ENCODE peak calls at places on chromosome 1, in seven cellular contexts. One of them, this sample, is unnamed.

GRCh38 chr1:41361495-41362356 is 492 bp downstream of the FOXO6 start:
- DNase-seq in SK-N-SH: peak
- DNase-seq in HepG2: no peak
- DNase-seq in GM12878: no peak
- DNase-seq in HCT116: no peak
- DNase-seq in K562: peak
- DNase-seq in H1: peak
- DNase-seq in this sample: peak

GRCh38 chr1:33460947-33461629 is 11.4 kb upstream of the ZSCAN20 start:
- DNase-seq in HepG2: no peak
- DNase-seq in SK-N-SH: no peak
- DNase-seq in HCT116: no peak
- DNase-seq in K562: no peak
- DNase-seq in H1: peak
- DNase-seq in GM12878: peak
- DNase-seq in this sample: no peak

GRCh38 chr1:53183277-53183990 is 13.2 kb upstream of the CPT2 start:
- DNase-seq in HCT116: no peak
- DNase-seq in HepG2: peak
- DNase-seq in GM12878: no peak
- DNase-seq in SK-N-SH: no peak
- DNase-seq in K562: peak
- DNase-seq in H1: no peak
- DNase-seq in this sample: no peak

GRCh38 chr1:59011663-59012062 is 227.8 kb upstream of the JUN start:
- DNase-seq in HepG2: no peak
- DNase-seq in K562: no peak
- DNase-seq in H1: no peak
- DNase-seq in HCT116: no peak
- DNase-seq in GM12878: no peak
- DNase-seq in SK-N-SH: no peak
- DNase-seq in this sample: no peak

GRCh38 chr1:206734499-206735142 is 36.0 kb upstream of the IL19 start:
- DNase-seq in GM12878: no peak
- DNase-seq in HCT116: peak
- DNase-seq in K562: peak
- DNase-seq in HepG2: no peak
- DNase-seq in SK-N-SH: peak
- DNase-seq in H1: peak
- DNase-seq in this sample: peak

GRCh38 chr1:248842781-248843331 is 4.8 kb downstream of the ZNF672 start:
- DNase-seq in HCT116: no peak
- DNase-seq in H1: no peak
- DNase-seq in K562: no peak
- DNase-seq in GM12878: peak
- DNase-seq in SK-N-SH: no peak
- DNase-seq in HepG2: no peak
- DNase-seq in this sample: no peak

GRCh38 chr1:33925586-33925985 is 61.7 kb downstream of the HMGB4 start:
- DNase-seq in K562: no peak
- DNase-seq in HCT116: peak
- DNase-seq in H1: no peak
- DNase-seq in GM12878: no peak
- DNase-seq in SK-N-SH: no peak
- DNase-seq in HepG2: no peak
- DNase-seq in this sample: no peak

GRCh38 chr1:112704908-112705627 is 1.9 kb downstream of the RHOC start:
- DNase-seq in HepG2: peak
- DNase-seq in GM12878: peak
- DNase-seq in H1: peak
- DNase-seq in SK-N-SH: peak
- DNase-seq in K562: peak
- DNase-seq in HCT116: peak
- DNase-seq in this sample: peak

GRCh38 chr1:21666572-21667320 is 2.4 kb downstream of the RAP1GAP start:
- DNase-seq in HCT116: no peak
- DNase-seq in H1: no peak
- DNase-seq in HepG2: peak
- DNase-seq in GM12878: no peak
- DNase-seq in K562: no peak
- DNase-seq in SK-N-SH: no peak
- DNase-seq in this sample: no peak

GRCh38 chr1:7893529-7894180 is 40.8 kb upstream of the UTS2 start:
- DNase-seq in HepG2: no peak
- DNase-seq in HCT116: no peak
- DNase-seq in K562: no peak
- DNase-seq in SK-N-SH: no peak
- DNase-seq in GM12878: no peak
- DNase-seq in H1: no peak
- DNase-seq in this sample: no peak

GRCh38 chr1:33089457-33089856 is 8.5 kb downstream of the AZIN2 start:
- DNase-seq in H1: no peak
- DNase-seq in K562: no peak
- DNase-seq in HCT116: no peak
- DNase-seq in SK-N-SH: no peak
- DNase-seq in GM12878: no peak
- DNase-seq in HepG2: no peak
- DNase-seq in this sample: no peak

GRCh38 chr1:26408604-26409003 is 2.0 kb upstream of the LIN28A start:
- DNase-seq in H1: peak
- DNase-seq in HepG2: peak
- DNase-seq in HCT116: no peak
- DNase-seq in K562: peak
- DNase-seq in GM12878: no peak
- DNase-seq in SK-N-SH: no peak
- DNase-seq in this sample: peak

GRCh38 chr1:183905497-183905896 is 100.6 kb downstream of the RGL1 start:
- DNase-seq in SK-N-SH: no peak
- DNase-seq in GM12878: no peak
- DNase-seq in HepG2: no peak
- DNase-seq in H1: no peak
- DNase-seq in K562: no peak
- DNase-seq in HCT116: no peak
- DNase-seq in this sample: no peak

GRCh38 chr1:17012775-17013501 is 1.2 kb upstream of the ATP13A2 start:
- DNase-seq in GM12878: no peak
- DNase-seq in SK-N-SH: no peak
- DNase-seq in H1: no peak
- DNase-seq in HCT116: no peak
- DNase-seq in K562: no peak
- DNase-seq in HepG2: no peak
- DNase-seq in this sample: no peak

GRCh38 chr1:148388260-148389026 is 94.7 kb downstream of the PPIAL4G start:
- DNase-seq in SK-N-SH: peak
- DNase-seq in HepG2: peak
- DNase-seq in GM12878: peak
- DNase-seq in K562: peak
- DNase-seq in HCT116: peak
- DNase-seq in H1: peak
- DNase-seq in this sample: peak

GRCh38 chr1:63921357-63921756 is 147.5 kb downstream of the ROR1 start:
- DNase-seq in HCT116: no peak
- DNase-seq in HepG2: no peak
- DNase-seq in GM12878: no peak
- DNase-seq in SK-N-SH: no peak
- DNase-seq in K562: no peak
- DNase-seq in H1: no peak
- DNase-seq in this sample: no peak

GRCh38 chr1:166133276-166133841 is 33.4 kb downstream of the FAM78B start:
- DNase-seq in H1: no peak
- DNase-seq in SK-N-SH: no peak
- DNase-seq in HCT116: peak
- DNase-seq in K562: peak
- DNase-seq in GM12878: no peak
- DNase-seq in HepG2: no peak
- DNase-seq in this sample: no peak

GRCh38 chr1:160410412-160411005 is 10.1 kb downstream of the VANGL2 start:
- DNase-seq in K562: no peak
- DNase-seq in GM12878: no peak
- DNase-seq in HepG2: no peak
- DNase-seq in SK-N-SH: peak
- DNase-seq in H1: peak
- DNase-seq in HCT116: no peak
- DNase-seq in this sample: no peak

GRCh38 chr1:119626841-119627240 is 21.2 kb downstream of the ZNF697 start:
- DNase-seq in HepG2: no peak
- DNase-seq in GM12878: no peak
- DNase-seq in K562: no peak
- DNase-seq in H1: no peak
- DNase-seq in HCT116: no peak
- DNase-seq in SK-N-SH: no peak
- DNase-seq in this sample: no peak

GRCh38 chr1:51956528-51957509 is 33.7 kb downstream of the RAB3B start:
- DNase-seq in HepG2: no peak
- DNase-seq in H1: no peak
- DNase-seq in K562: no peak
- DNase-seq in HCT116: peak
- DNase-seq in GM12878: no peak
- DNase-seq in SK-N-SH: no peak
- DNase-seq in this sample: no peak

GRCh38 chr1:19682257-19682656 is 17.6 kb downstream of the HTR6 start:
- DNase-seq in SK-N-SH: peak
- DNase-seq in HepG2: no peak
- DNase-seq in HCT116: no peak
- DNase-seq in H1: no peak
- DNase-seq in GM12878: no peak
- DNase-seq in K562: no peak
- DNase-seq in this sample: no peak

GRCh38 chr1:97920275-97920831 is 481 bp downstream of the DPYD start:
- DNase-seq in SK-N-SH: no peak
- DNase-seq in HepG2: peak
- DNase-seq in K562: no peak
- DNase-seq in H1: no peak
- DNase-seq in GM12878: no peak
- DNase-seq in HCT116: no peak
- DNase-seq in this sample: no peak

GRCh38 chr1:4728319-4729107 is 74.1 kb downstream of the AJAP1 start:
- DNase-seq in H1: no peak
- DNase-seq in K562: no peak
- DNase-seq in GM12878: no peak
- DNase-seq in SK-N-SH: no peak
- DNase-seq in HepG2: no peak
- DNase-seq in HCT116: no peak
- DNase-seq in this sample: no peak

GRCh38 chr1:109991400-109991925 is 6.9 kb downstream of the AHCYL1 start:
- DNase-seq in SK-N-SH: no peak
- DNase-seq in H1: no peak
- DNase-seq in K562: no peak
- DNase-seq in HepG2: no peak
- DNase-seq in HCT116: no peak
- DNase-seq in GM12878: no peak
- DNase-seq in this sample: no peak

GRCh38 chr1:84283381-84283780 is 18.1 kb upstream of the SAMD13 start:
- DNase-seq in HCT116: no peak
- DNase-seq in HepG2: no peak
- DNase-seq in K562: no peak
- DNase-seq in SK-N-SH: no peak
- DNase-seq in GM12878: no peak
- DNase-seq in H1: no peak
- DNase-seq in this sample: no peak

DNA sequence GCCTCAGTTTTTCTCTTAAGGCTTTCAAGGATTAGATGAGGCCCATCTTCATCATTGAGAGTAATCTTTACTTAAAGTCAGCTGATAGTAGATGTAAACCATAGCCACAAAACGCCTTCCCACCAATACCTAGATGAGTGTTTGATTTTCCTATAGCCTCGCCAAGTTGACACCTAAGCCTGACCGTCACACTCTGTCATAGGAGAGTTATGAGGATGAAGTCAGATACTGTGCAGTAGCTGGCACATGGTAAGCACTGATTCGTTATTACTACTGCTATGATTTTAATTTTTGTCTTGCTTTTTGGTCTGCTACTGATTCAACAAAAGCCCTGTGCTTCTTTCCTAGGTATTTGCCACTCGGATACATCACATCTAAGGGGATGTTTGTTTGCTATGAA is 395.5 kb downstream of the RPS6KC1 start:
- DNase-seq in HepG2: no peak
- DNase-seq in GM12878: no peak
- DNase-seq in SK-N-SH: no peak
- DNase-seq in K562: no peak
- DNase-seq in HCT116: no peak
- DNase-seq in H1: no peak
- DNase-seq in this sample: no peak
- TF ChIP-seq JUND in HepG2: no peak
- TF ChIP-seq JUND in GM12878: no peak
- TF ChIP-seq JUND in SK-N-SH: no peak
- TF ChIP-seq JUND in K562: no peak
- TF ChIP-seq JUND in HCT116: no peak
- TF ChIP-seq JUND in H1: no peak
- TF ChIP-seq JUND in this sample: no peak

GRCh38 chr1:205588691-205589445 is 42.9 kb downstream of the ELK4 start:
- DNase-seq in K562: peak
- DNase-seq in H1: peak
- DNase-seq in HepG2: peak
- DNase-seq in SK-N-SH: no peak
- DNase-seq in HCT116: no peak
- DNase-seq in GM12878: no peak
- DNase-seq in this sample: no peak
- TF ChIP-seq JUND in K562: peak
- TF ChIP-seq JUND in H1: peak
- TF ChIP-seq JUND in HepG2: no peak
- TF ChIP-seq JUND in SK-N-SH: no peak
- TF ChIP-seq JUND in HCT116: no peak
- TF ChIP-seq JUND in GM12878: no peak
- TF ChIP-seq JUND in this sample: no peak

GRCh38 chr1:172146149-172146850 is 274.2 kb upstream of the C1orf105 start:
- DNase-seq in H1: no peak
- DNase-seq in HepG2: no peak
- DNase-seq in K562: no peak
- DNase-seq in HCT116: no peak
- DNase-seq in GM12878: no peak
- DNase-seq in SK-N-SH: no peak
- DNase-seq in this sample: no peak
- TF ChIP-seq JUND in H1: no peak
- TF ChIP-seq JUND in HepG2: no peak
- TF ChIP-seq JUND in K562: no peak
- TF ChIP-seq JUND in HCT116: no peak
- TF ChIP-seq JUND in GM12878: no peak
- TF ChIP-seq JUND in SK-N-SH: no peak
- TF ChIP-seq JUND in this sample: no peak

DNA sequence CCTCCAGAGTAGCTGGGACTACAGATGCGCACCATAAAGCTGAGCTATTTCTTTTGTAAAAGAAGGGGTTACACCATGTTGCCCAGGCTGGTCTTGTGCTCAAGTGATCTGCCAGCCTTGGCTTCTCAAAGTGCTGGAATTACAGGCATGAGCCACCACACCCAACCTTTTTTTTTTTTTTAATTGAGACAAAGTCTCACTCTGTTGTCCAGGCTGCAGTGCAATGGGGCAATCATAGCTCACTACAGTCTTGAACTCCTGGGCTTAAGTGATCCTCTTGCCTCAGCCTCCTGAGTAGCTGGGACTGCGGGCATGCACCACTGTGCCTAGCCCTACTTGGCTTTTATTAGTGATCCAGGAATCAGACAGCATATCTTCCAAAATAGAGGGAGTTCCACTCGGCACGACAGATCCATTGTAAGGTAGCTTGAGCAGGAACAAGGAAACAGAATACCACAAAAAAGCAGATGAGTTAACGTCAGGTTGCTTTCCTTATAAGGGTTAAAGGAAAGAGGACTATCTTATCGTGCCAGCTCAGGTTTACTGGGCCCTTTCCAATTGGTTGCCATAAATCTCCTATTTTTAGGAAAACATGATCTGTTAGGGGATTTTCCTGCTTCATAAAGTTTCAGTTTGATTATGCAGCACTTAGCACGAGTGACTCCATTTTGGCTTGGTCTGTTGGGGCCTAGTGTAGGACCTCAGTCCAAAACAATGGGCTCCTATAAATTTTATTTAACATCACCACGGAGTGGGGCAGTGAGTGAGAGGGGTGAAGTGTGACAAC is 45.2 kb downstream of the NENF start:
- DNase-seq in HepG2: no peak
- DNase-seq in HCT116: no peak
- DNase-seq in GM12878: no peak
- DNase-seq in SK-N-SH: no peak
- DNase-seq in H1: no peak
- DNase-seq in K562: no peak
- DNase-seq in this sample: no peak
- TF ChIP-seq JUND in HepG2: no peak
- TF ChIP-seq JUND in HCT116: no peak
- TF ChIP-seq JUND in GM12878: no peak
- TF ChIP-seq JUND in SK-N-SH: no peak
- TF ChIP-seq JUND in H1: no peak
- TF ChIP-seq JUND in K562: peak
- TF ChIP-seq JUND in this sample: no peak

This sample was measured in T47D.